ENCODE peak calls at places on chromosomes 12 and 14, in eight cellular contexts. X, M, I, C, S, V, G and J are unnamed samples.

GRCh38 chr14:101562659-101563351 is 1.5 kb downstream of the DIO3 start:
- DNase-seq in X (no peak), M (no peak), I (no peak), C (no peak), S (no peak), V (no peak), G (no peak), J (no peak)

GRCh38 chr12:18165422-18165871 is 75.5 kb upstream of the RERGL start:
- DNase-seq in X (no peak), M (no peak), I (no peak), C (no peak), S (peak; percentile 44), V (no peak), G (peak; percentile 2), J (peak; percentile 57)

GRCh38 chr14:66539034-66539433 is 31.1 kb downstream of the GPHN start:
- DNase-seq in X (no peak), M (no peak), I (no peak), C (no peak), S (no peak), V (no peak), G (no peak), J (no peak)

GRCh38 chr12:70121562-70121961 is 121.7 kb upstream of the CNOT2 start:
- DNase-seq in X (no peak), M (no peak), I (no peak), C (no peak), S (no peak), V (no peak), G (no peak), J (no peak)

GRCh38 chr14:90447720-90448497 is 51.1 kb downstream of the CALM1 start:
- DNase-seq in X (no peak), M (no peak), I (no peak), C (no peak), S (no peak), V (no peak), G (no peak), J (no peak)

GRCh38 chr12:55696796-55697462 is 10.8 kb downstream of the ITGA7 start:
- DNase-seq in X (no peak), M (no peak), I (no peak), C (no peak), S (no peak), V (no peak), G (no peak), J (no peak)

GRCh38 chr14:99541677-99542470 is 60.7 kb downstream of the CCNK start:
- DNase-seq in X (no peak), M (no peak), I (no peak), C (no peak), S (no peak), V (no peak), G (no peak), J (no peak)

GRCh38 chr12:116299548-116300150 is 22.2 kb upstream of the MED13L start:
- DNase-seq in X (no peak), M (no peak), I (no peak), C (no peak), S (no peak), V (no peak), G (peak; percentile 36), J (no peak)

GRCh38 chr12:6607751-6608591 is 792 bp upstream of the CHD4 start:
- DNase-seq in X (peak; percentile 61), M (no peak), I (peak; percentile 52), C (no peak), S (peak; percentile 88), V (no peak), G (peak; percentile 41), J (peak; percentile 65)

GRCh38 chr12:131882804-131883520 is 11.5 kb upstream of the ULK1 start:
- DNase-seq in X (no peak), M (no peak), I (no peak), C (no peak), S (no peak), V (no peak), G (peak; percentile 7), J (peak; percentile 23)

GRCh38 chr12:91203610-91204009 is 21.0 kb upstream of the DCN start:
- DNase-seq in X (no peak), M (no peak), I (no peak), C (no peak), S (no peak), V (no peak), G (no peak), J (no peak)

GRCh38 chr12:16389594-16389993 is 42.1 kb downstream of the MGST1 start:
- DNase-seq in X (no peak), M (no peak), I (no peak), C (no peak), S (peak; percentile 55), V (no peak), G (peak; percentile 16), J (peak; percentile 58)